ENCODE peak calls at places on chromosomes 12 and 14, in seven cellular contexts. Y is NT2/D1, C is neuronal stem cell, I is endodermal cell, H is tibial nerve, N is GM23248, R is fibroblast of lung. G is an unnamed sample.

GRCh38 chr14:52840916-52841315 is 49.5 kb upstream of the GNPNAT1 start:
- DNase-seq in C (no peak), I (no peak), N (peak; percentile 95), H (no peak), Y (no peak), R (peak; percentile 62), G (no peak)

GRCh38 chr14:99169776-99170356 is 102.1 kb downstream of the BCL11B start:
- DNase-seq in I (peak; percentile 65), C (no peak), H (no peak), N (no peak), R (no peak), Y (no peak), G (no peak)

GRCh38 chr14:66600416-66600815 is 92.5 kb downstream of the GPHN start:
- DNase-seq in R (peak; percentile 75), Y (no peak), I (no peak), N (peak; percentile 47), H (no peak), C (no peak), G (no peak)

GRCh38 chr12:70044170-70044569 is 199.1 kb upstream of the CNOT2 start:
- DNase-seq in Y (no peak), H (no peak), I (no peak), N (peak; percentile 14), C (no peak), R (peak; percentile 33), G (no peak)

GRCh38 chr14:74038015-74038859 is 19.1 kb downstream of the BBOF1 start:
- DNase-seq in C (peak; percentile 31), R (peak; percentile 46), H (no peak), I (no peak), N (peak; percentile 62), Y (peak; percentile 8), G (no peak)

GRCh38 chr14:61526405-61527312 is 168.7 kb upstream of the HIF1A start:
- DNase-seq in R (no peak), I (no peak), Y (no peak), N (peak; percentile 3), H (no peak), C (no peak), G (peak; percentile 78)

GRCh38 chr14:65832431-65833253 is 420.1 kb downstream of the FUT8 start:
- DNase-seq in C (no peak), H (no peak), N (peak; percentile 51), I (peak; percentile 77), Y (no peak), R (peak; percentile 11), G (no peak)

GRCh38 chr12:29741342-29742241 is 42.1 kb downstream of the TMTC1 start:
- DNase-seq in H (no peak), R (peak; percentile 93), C (no peak), I (no peak), Y (no peak), N (peak; percentile 75), G (no peak)

GRCh38 chr12:67710582-67710981 is 62.0 kb downstream of the DYRK2 start:
- DNase-seq in R (peak; percentile 36), I (no peak), Y (no peak), C (no peak), N (peak; percentile 66), H (no peak), G (no peak)

GRCh38 chr12:122204829-122205589 is 1.5 kb downstream of the B3GNT4 start:
- DNase-seq in H (no peak), I (peak; percentile 77), Y (no peak), N (no peak), R (no peak), C (no peak), G (no peak)

GRCh38 chr12:81077686-81078441 is at the start of gene ACSS3:
- DNase-seq in Y (peak; percentile 66), H (peak; percentile 21), C (peak; percentile 80), R (peak; percentile 60), N (peak; percentile 45), I (peak; percentile 98), G (peak; percentile 70)

GRCh38 chr12:95790025-95790911 is at the start of gene NTN4:
- DNase-seq in I (peak; percentile 88), R (peak; percentile 36), C (peak; percentile 17), H (peak; percentile 15), N (peak; percentile 79), Y (no peak), G (peak; percentile 69)

GRCh38 chr12:123990512-123990911 is 17.5 kb downstream of the ZNF664 start:
- DNase-seq in R (peak; percentile 30), H (no peak), N (peak; percentile 67), C (no peak), Y (no peak), I (no peak), G (no peak)

GRCh38 chr14:71511152-71511551 is 421.1 kb upstream of the RGS6 start:
- DNase-seq in C (no peak), Y (no peak), H (no peak), R (no peak), N (no peak), I (no peak), G (no peak)

GRCh38 chr14:101557811-101558738 is 3.2 kb upstream of the DIO3 start:
- DNase-seq in C (no peak), I (peak; percentile 68), Y (no peak), R (no peak), H (peak; percentile 46), N (peak; percentile 23), G (peak; percentile 41)

GRCh38 chr14:44963775-44964380 is 1.9 kb downstream of the TOGARAM1 start:
- DNase-seq in N (peak; percentile 43), C (no peak), I (peak; percentile 62), H (no peak), Y (no peak), R (peak; percentile 18), G (no peak)

GRCh38 chr14:94751321-94751720 is 18.6 kb downstream of the GSC start:
- DNase-seq in Y (no peak), R (no peak), C (no peak), I (no peak), N (no peak), H (no peak), G (no peak)

GRCh38 chr12:34625116-34625515 is 602.8 kb downstream of the ALG10 start:
- DNase-seq in N (peak; percentile 54), Y (peak; percentile 76), H (no peak), I (no peak), R (no peak), C (no peak), G (no peak)

GRCh38 chr12:46921048-46921753 is 95.4 kb upstream of the SLC38A4 start:
- DNase-seq in Y (no peak), H (no peak), R (peak; percentile 82), I (no peak), C (no peak), N (peak; percentile 81), G (no peak)

GRCh38 chr12:91918431-91918830 is 227.2 kb downstream of the BTG1 start:
- DNase-seq in R (no peak), C (no peak), I (no peak), H (no peak), N (no peak), Y (no peak), G (no peak)

DNA sequence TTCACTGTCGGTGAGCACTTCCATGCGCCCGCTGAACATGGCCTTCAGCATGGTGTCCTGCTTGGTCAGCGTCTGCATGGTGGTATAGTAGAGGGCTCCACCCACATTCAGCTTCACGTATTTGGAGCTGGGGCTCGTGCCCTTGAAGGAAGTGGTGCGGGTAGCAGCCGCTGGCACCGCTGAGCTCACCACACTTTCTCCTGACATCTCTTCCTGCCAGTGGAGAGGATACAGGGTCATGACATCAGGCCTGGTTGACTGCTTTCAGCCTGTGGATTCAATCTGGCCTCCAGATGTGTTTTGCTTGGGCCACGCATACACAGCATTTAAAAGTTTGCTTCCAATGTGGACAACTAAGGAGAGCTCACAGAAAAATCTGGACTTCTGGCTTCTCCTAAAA is 7.6 kb downstream of the KCTD10 start:
- DNase-seq in Y (no peak), C (no peak), R (no peak), I (no peak), N (peak; percentile 65), H (no peak), G (no peak)
- H3K4me1 ChIP-seq in Y (peaks cover 18% of the 10 kb centered on the region), C (no peaks in the 10 kb centered on the region), R (peaks cover 30% of the 10 kb centered on the region), I (peaks cover 13% of the 10 kb centered on the region), N (peaks cover 53% of the 10 kb centered on the region), H (peaks cover 24% of the 10 kb centered on the region), G (peaks cover 35% of the 10 kb centered on the region)

GRCh38 chr14:22537436-22538310 is 51.4 kb downstream of the DAD1 start:
- DNase-seq in Y (no peak), I (no peak), C (no peak), N (no peak), R (no peak), H (no peak), G (no peak)
- H3K4me1 ChIP-seq in Y (no peaks in the 10 kb centered on the region), I (no peaks in the 10 kb centered on the region), C (no peaks in the 10 kb centered on the region), N (peaks cover 21% of the 10 kb centered on the region), R (peaks cover 9% of the 10 kb centered on the region), H (peaks cover 3% of the 10 kb centered on the region), G (no peaks in the 10 kb centered on the region)

GRCh38 chr14:34365309-34365915 is 96.6 kb downstream of the SPTSSA start:
- DNase-seq in Y (no peak), N (peak; percentile 23), H (no peak), R (no peak), C (no peak), I (no peak), G (no peak)
- H3K4me1 ChIP-seq in Y (no peaks in the 10 kb centered on the region), N (peaks cover 31% of the 10 kb centered on the region), H (peaks cover 7% of the 10 kb centered on the region), R (no peaks in the 10 kb centered on the region), C (no peaks in the 10 kb centered on the region), I (no peaks in the 10 kb centered on the region), G (no peaks in the 10 kb centered on the region)

GRCh38 chr14:22852940-22853767 is 16.8 kb downstream of the MMP14 start:
- DNase-seq in I (peak; percentile 98), C (peak; percentile 84), N (peak; percentile 86), Y (no peak), H (peak; percentile 93), R (peak; percentile 79), G (peak; percentile 93)

GRCh38 chr14:22848391-22849164 is 12.2 kb downstream of the MMP14 start:
- DNase-seq in C (no peak), N (peak; percentile 88), Y (no peak), I (peak; percentile 69), H (peak; percentile 55), R (peak; percentile 89), G (peak; percentile 86)

GRCh38 chr14:22849212-22849819 is 12.9 kb downstream of the MMP14 start:
- DNase-seq in I (peak; percentile 66), C (no peak), N (peak; percentile 83), H (peak; percentile 66), Y (no peak), R (peak; percentile 49), G (peak; percentile 79)

GRCh38 chr14:22852599-22852939 is 16.2 kb downstream of the MMP14 start:
- DNase-seq in H (no peak), N (no peak), C (no peak), R (no peak), I (no peak), Y (no peak), G (no peak)

DNA sequence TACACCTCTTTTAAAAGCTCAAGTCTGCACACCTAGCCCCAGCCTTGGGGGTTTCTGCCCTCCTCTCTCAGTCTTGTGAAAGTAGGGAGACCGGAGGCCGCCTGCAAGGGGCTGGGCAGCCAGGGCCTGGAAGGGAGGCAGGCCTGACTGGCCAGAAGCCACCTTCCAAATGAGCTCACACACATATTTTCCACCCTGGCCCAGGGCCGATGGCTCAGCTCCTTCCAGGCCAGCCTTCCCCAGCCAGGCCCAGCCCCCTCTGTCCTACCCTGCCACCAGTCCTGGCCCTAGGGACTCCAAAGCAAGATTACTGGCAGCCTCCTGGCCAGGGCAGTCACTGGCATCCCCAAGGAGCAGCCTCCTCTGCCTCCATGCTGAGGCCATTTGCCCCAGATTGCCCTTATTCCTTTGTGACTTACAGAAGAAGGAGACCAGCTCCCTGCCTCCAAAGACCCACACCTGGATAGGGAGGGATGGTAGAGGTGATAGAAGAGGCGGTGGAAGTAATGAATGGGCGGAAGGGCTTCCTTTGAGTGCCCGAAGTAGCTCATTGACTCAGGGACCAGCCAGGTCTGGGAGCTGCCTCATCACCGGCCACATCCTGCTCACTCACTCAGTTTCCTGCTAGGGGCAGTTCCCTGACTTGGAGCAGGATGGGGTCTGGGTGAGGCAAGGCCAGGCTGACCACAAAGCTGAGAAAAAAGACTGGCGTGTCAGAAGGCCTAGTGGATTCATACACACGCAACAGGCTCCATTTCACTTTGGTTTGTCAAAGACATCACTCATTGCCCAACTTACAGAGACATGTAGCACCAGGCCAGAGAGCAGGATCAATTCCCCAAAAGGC is 14.8 kb downstream of the MMP14 start:
- DNase-seq in I (no peak), Y (no peak), N (peak; percentile 98), H (peak; percentile 77), C (no peak), R (peak; percentile 98), G (peak; percentile 88)
- H3K4me1 ChIP-seq in I (peaks cover 3% of the 10 kb centered on the region), Y (peaks cover 13% of the 10 kb centered on the region), N (peaks cover 60% of the 10 kb centered on the region), H (peaks cover 67% of the 10 kb centered on the region), C (peaks cover 16% of the 10 kb centered on the region), R (peaks cover 56% of the 10 kb centered on the region), G (peaks cover 50% of the 10 kb centered on the region)

G was measured in psoas muscle.